ENCODE peak calls at places on chromosomes 12 and 14, in eight cellular contexts. F is brain microvascular endothelial cell, C is transverse colon, J is DND-41, B is right atrium auricular region, T is fibroblast of mammary gland, K is left lung, L is choroid plexus epithelial cell. Z is an unnamed sample.

GRCh38 chr14:61677469-61677868 is 17.8 kb upstream of the HIF1A start:
- DNase-seq in F (no peak), C (no peak), J (no peak), B (no peak), T (no peak), K (no peak), L (no peak), Z (no peak)

GRCh38 chr14:65377576-65377975 is 35.0 kb upstream of the FUT8 start:
- DNase-seq in F (no peak), C (no peak), J (no peak), B (no peak), T (peak; percentile 70), K (no peak), L (peak; percentile 59), Z (no peak)

GRCh38 chr14:50342211-50343080 is 30.3 kb downstream of the DMAC2L start:
- DNase-seq in F (peak; percentile 69), C (peak; percentile 45), J (peak; percentile 41), B (peak; percentile 69), T (peak; percentile 79), K (peak; percentile 48), L (peak; percentile 88), Z (peak; percentile 28)

GRCh38 chr12:123763093-123763492 is 992 bp downstream of the DNAH10 start:
- DNase-seq in F (no peak), C (peak; percentile 24), J (no peak), B (no peak), T (no peak), K (no peak), L (no peak), Z (no peak)

GRCh38 chr12:3336606-3337311 is 154.2 kb upstream of the PRMT8 start:
- DNase-seq in F (no peak), C (no peak), J (no peak), B (no peak), T (no peak), K (no peak), L (no peak), Z (no peak)

GRCh38 chr12:51823875-51824565 is 24.5 kb downstream of the FIGNL2 start:
- DNase-seq in F (peak; percentile 37), C (peak; percentile 34), J (peak; percentile 55), B (no peak), T (peak; percentile 68), K (no peak), L (peak; percentile 80), Z (peak; percentile 24)

GRCh38 chr12:70317781-70318180 is 48.3 kb upstream of the KCNMB4 start:
- DNase-seq in F (no peak), C (no peak), J (no peak), B (no peak), T (no peak), K (no peak), L (peak; percentile 24), Z (no peak)

GRCh38 chr12:120229071-120229582 is 28.2 kb upstream of the RPLP0 start:
- DNase-seq in F (no peak), C (no peak), J (no peak), B (no peak), T (no peak), K (no peak), L (peak; percentile 48), Z (no peak)

GRCh38 chr12:108483213-108483920 is 31.7 kb upstream of the FICD start:
- DNase-seq in F (no peak), C (no peak), J (no peak), B (no peak), T (no peak), K (no peak), L (peak; percentile 9), Z (no peak)

GRCh38 chr12:114092981-114093380 is 126.9 kb upstream of the RBM19 start:
- DNase-seq in F (no peak), C (no peak), J (no peak), B (no peak), T (no peak), K (no peak), L (no peak), Z (no peak)

GRCh38 chr12:112751844-112752243 is 39.7 kb upstream of the RPH3A start:
- DNase-seq in F (no peak), C (no peak), J (no peak), B (no peak), T (no peak), K (no peak), L (no peak), Z (no peak)

DNA sequence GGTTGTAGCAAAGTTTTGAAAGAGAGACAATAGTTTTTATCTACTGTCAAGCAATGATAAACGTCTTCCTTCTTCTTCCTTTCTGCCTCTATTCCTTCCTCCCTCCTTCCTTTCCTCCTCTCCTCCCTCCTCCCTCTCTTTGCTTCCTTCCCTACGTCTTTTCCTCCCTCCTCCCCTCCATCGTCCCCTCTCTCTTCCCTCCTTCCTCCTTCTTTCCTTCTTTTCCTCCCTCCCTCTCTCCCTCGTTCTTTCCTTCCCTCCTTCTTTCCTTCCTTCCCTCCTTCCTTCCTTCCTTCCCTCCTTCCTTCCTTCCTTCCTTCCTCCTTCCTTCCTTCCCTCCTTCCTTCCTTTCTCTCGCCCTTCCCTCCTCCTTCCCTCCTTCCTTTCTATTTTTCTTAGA is 82.8 kb upstream of the KCNA1 start:
- DNase-seq in F (no peak), C (no peak), J (no peak), B (no peak), T (no peak), K (no peak), L (no peak), Z (no peak)
- TF ChIP-seq CTCF in F (no peak), C (no peak), J (no peak), B (no peak), T (no peak), K (no peak), L (no peak), Z (no peak)

GRCh38 chr12:62436164-62436503 is 30.5 kb upstream of the MON2 start:
- DNase-seq in F (no peak), C (no peak), J (no peak), B (no peak), T (no peak), K (peak; percentile 29), L (no peak), Z (no peak)

GRCh38 chr12:62434504-62435336 is 31.9 kb upstream of the MON2 start:
- DNase-seq in F (no peak), C (peak; percentile 21), J (no peak), B (no peak), T (no peak), K (peak; percentile 37), L (no peak), Z (no peak)

GRCh38 chr12:62438098-62438692 is 28.4 kb upstream of the MON2 start:
- DNase-seq in F (peak; percentile 65), C (peak; percentile 60), J (peak; percentile 62), B (peak; percentile 64), T (peak; percentile 63), K (no peak), L (peak; percentile 78), Z (peak; percentile 21)

GRCh38 chr12:62435337-62436163 is 31.1 kb upstream of the MON2 start:
- DNase-seq in F (peak; percentile 62), C (peak; percentile 52), J (no peak), B (peak; percentile 71), T (peak; percentile 60), K (peak; percentile 56), L (peak; percentile 80), Z (no peak)
- H3K4me3 ChIP-seq in F (peak overlapping the region; percentile 58), C (peak overlapping the region; percentile 33), J (no peak overlapping the region), B (peak overlapping the region; percentile 24), T (peak overlapping the region; percentile 45), K (peak overlapping the region; percentile 33), L (peak overlapping the region; percentile 55), Z (peak overlapping the region; percentile 62)

DNA sequence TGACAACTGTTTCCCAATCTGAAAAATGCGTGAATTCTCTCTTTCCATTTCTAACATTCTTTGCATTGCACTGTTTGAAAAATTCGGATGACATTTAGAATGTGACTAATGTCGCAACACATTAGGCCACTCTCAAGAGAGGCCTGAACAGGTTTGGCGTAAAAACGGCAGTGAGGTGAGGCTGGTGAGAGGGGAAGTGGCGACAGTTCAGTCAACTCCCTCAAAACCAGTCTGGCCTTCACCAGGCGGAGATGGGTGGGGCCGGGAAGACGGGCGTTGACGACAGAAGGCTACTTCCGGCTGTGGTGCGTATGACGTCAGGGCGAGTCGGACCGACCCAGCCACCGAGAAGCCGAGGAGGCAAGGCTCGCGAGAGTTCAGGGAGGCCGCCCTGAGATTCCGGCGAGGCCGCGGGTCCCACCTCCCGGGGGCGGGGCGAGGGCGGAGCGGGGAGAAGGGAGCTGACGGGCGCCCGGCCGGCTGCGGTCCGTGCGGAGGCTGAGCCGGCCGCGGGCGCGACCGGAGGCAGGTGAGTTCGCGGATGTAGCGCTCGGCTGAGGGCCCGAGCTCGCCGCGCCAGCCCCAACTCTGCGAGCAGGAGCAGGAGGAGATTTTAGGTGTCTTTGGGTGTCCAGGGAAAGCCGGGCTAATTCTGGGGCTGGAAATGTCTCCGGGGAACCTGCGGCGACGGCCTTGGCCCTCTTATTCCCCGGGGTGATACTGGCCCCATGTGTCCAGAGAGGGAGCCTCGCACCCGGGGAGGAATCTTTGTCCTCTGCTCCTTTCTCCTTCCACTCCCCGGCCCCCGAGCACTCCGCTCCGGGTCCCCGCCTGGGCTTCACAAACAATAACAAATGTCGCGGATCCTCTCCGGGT is at the start of gene STK38L:
- DNase-seq in F (peak; percentile 95), C (peak; percentile 99), J (peak; percentile 96), B (peak; percentile 98), T (peak; percentile 95), K (peak; percentile 99), L (peak; percentile 97), Z (peak; percentile 57)
- TF ChIP-seq CTCF in F (peak; percentile 55), C (no peak), J (peak; percentile 13), B (peak; percentile 49), T (peak; percentile 6), K (peak; percentile 15), L (peak; percentile 32), Z (peak; percentile 44)

GRCh38 chr14:26130690-26131089 is 467.1 kb downstream of the NOVA1 start:
- DNase-seq in F (no peak), C (no peak), J (no peak), B (no peak), T (no peak), K (no peak), L (no peak), Z (no peak)
- H3K4me3 ChIP-seq in F (no peak overlapping the region), C (no peak overlapping the region), J (no peak overlapping the region), B (no peak overlapping the region), T (no peak overlapping the region), K (no peak overlapping the region), L (no peak overlapping the region), Z (no peak overlapping the region)

Z was measured in AG04449.